ENCODE peak calls at places on chromosomes 6 and 20, in eight cellular contexts. E, F, Q, K, W, J, C and O are unnamed samples.

GRCh38 chr6:22809380-22809779 is 240.0 kb downstream of the HDGFL1 start:
- DNase-seq in W (no peak), Q (no peak), J (no peak), K (no peak), C (no peak), E (no peak), F (no peak), O (no peak)

GRCh38 chr6:3195695-3196497 is 31.6 kb downstream of the TUBB2B start:
- DNase-seq in W (no peak), Q (no peak), F (no peak), E (peak; percentile 19), C (peak; percentile 44), K (no peak), J (no peak), O (no peak)

GRCh38 chr6:145756170-145756662 is 20.9 kb upstream of the EPM2A start:
- DNase-seq in F (no peak), Q (no peak), W (no peak), E (no peak), K (peak; percentile 51), J (peak; percentile 95), C (peak; percentile 95), O (no peak)

GRCh38 chr20:48169650-48170049 is 384.4 kb upstream of the SULF2 start:
- DNase-seq in J (no peak), E (no peak), Q (no peak), K (no peak), W (no peak), C (no peak), F (no peak), O (peak; percentile 56)

GRCh38 chr6:55777461-55777860 is 97.9 kb downstream of the BMP5 start:
- DNase-seq in F (no peak), Q (no peak), E (no peak), W (no peak), J (peak; percentile 41), C (peak; percentile 75), K (no peak), O (no peak)

GRCh38 chr6:37127961-37128862 is 41.7 kb upstream of the PIM1 start:
- DNase-seq in W (no peak), C (peak; percentile 83), F (peak; percentile 36), E (no peak), K (no peak), Q (peak; percentile 23), J (peak; percentile 51), O (no peak)

GRCh38 chr6:157596886-157597285 is 215.9 kb downstream of the ZDHHC14 start:
- DNase-seq in K (no peak), C (no peak), F (no peak), Q (no peak), J (no peak), E (no peak), W (no peak), O (no peak)

GRCh38 chr20:1274485-1275313 is 8.6 kb downstream of the SNPH start:
- DNase-seq in F (no peak), W (no peak), K (no peak), Q (no peak), J (no peak), E (no peak), C (no peak), O (no peak)

GRCh38 chr6:33007831-33008395 is 1.5 kb downstream of the HLA-DOA start:
- DNase-seq in E (no peak), J (no peak), Q (no peak), K (no peak), F (no peak), W (no peak), C (no peak), O (no peak)

GRCh38 chr20:11880694-11881093 is 37.0 kb upstream of the BTBD3 start:
- DNase-seq in W (no peak), E (no peak), F (no peak), C (no peak), Q (no peak), J (peak; percentile 90), K (no peak), O (no peak)

GRCh38 chr20:53718142-53718481 is 124.5 kb upstream of the ZNF217 start:
- DNase-seq in C (no peak), K (no peak), J (no peak), W (no peak), Q (no peak), E (no peak), F (no peak), O (no peak)

GRCh38 chr6:150857062-150857905 is 8.2 kb upstream of the MTHFD1L start:
- DNase-seq in C (peak; percentile 99), F (no peak), E (peak; percentile 72), J (peak; percentile 92), K (no peak), W (no peak), Q (no peak), O (no peak)

GRCh38 chr20:57594092-57594911 is 25.9 kb downstream of the ZBP1 start:
- DNase-seq in E (peak; percentile 12), K (peak; percentile 43), J (peak; percentile 30), Q (peak; percentile 63), W (peak; percentile 74), C (peak; percentile 21), F (peak; percentile 61), O (no peak)

GRCh38 chr6:126341126-126341525 is 1.2 kb downstream of the CENPW start:
- DNase-seq in W (no peak), K (no peak), E (no peak), F (no peak), C (no peak), Q (no peak), J (no peak), O (no peak)

GRCh38 chr20:58981564-58982364 is 708 bp downstream of the NELFCD start:
- DNase-seq in F (no peak), Q (peak; percentile 55), W (no peak), C (peak; percentile 25), J (peak; percentile 33), E (no peak), K (peak; percentile 36), O (no peak)

GRCh38 chr6:56593801-56594318 is 48.8 kb downstream of the DST start:
- DNase-seq in E (no peak), K (no peak), F (no peak), Q (peak; percentile 92), C (peak; percentile 50), W (no peak), J (peak; percentile 34), O (no peak)

GRCh38 chr6:99330159-99330558 is 19.3 kb downstream of the FAXC start:
- DNase-seq in Q (peak; percentile 94), W (no peak), C (peak; percentile 79), E (peak; percentile 52), J (peak; percentile 81), F (peak; percentile 29), K (peak; percentile 58), O (no peak)

GRCh38 chr6:139236105-139236504 is 55.7 kb downstream of the TXLNB start:
- DNase-seq in C (no peak), F (no peak), J (no peak), E (no peak), K (no peak), Q (no peak), W (no peak), O (no peak)

GRCh38 chr6:134080171-134080795 is 27.9 kb upstream of the SLC2A12 start:
- DNase-seq in F (no peak), E (no peak), W (no peak), J (peak; percentile 85), C (no peak), K (no peak), Q (peak; percentile 51), O (no peak)

GRCh38 chr6:138339024-138339423 is 38.7 kb upstream of the SMIM28 start:
- DNase-seq in C (no peak), Q (no peak), K (no peak), J (peak; percentile 35), E (no peak), F (no peak), W (no peak), O (no peak)

GRCh38 chr6:136783495-136784270 is 8.6 kb downstream of the MAP3K5 start:
- DNase-seq in J (no peak), K (no peak), W (peak; percentile 69), E (no peak), C (no peak), F (peak; percentile 51), Q (peak; percentile 82), O (no peak)

GRCh38 chr6:26422329-26422728 is 18.0 kb upstream of the BTN3A3 start:
- DNase-seq in W (no peak), J (no peak), E (no peak), C (no peak), Q (no peak), K (no peak), F (no peak), O (no peak)

GRCh38 chr6:34489229-34489805 is 23.4 kb downstream of the PACSIN1 start:
- DNase-seq in W (no peak), J (no peak), Q (no peak), K (no peak), E (no peak), F (no peak), C (no peak), O (no peak)

GRCh38 chr6:34465551-34466241 is at the start of gene PACSIN1:
- DNase-seq in J (peak; percentile 39), K (no peak), E (no peak), W (no peak), C (no peak), Q (no peak), F (peak; percentile 35), O (peak; percentile 14)

GRCh38 chr6:2765896-2766766 is 938 bp downstream of the WRNIP1 start:
- DNase-seq in J (peak; percentile 60), F (peak; percentile 67), Q (peak; percentile 64), K (peak; percentile 45), C (no peak), W (peak; percentile 75), E (no peak), O (no peak)

GRCh38 chr20:41256516-41256915 is 61.0 kb downstream of the ZHX3 start:
- DNase-seq in C (no peak), J (no peak), F (no peak), Q (no peak), K (no peak), W (no peak), E (no peak), O (no peak)
- TF ChIP-seq CTCF in C (no peak), J (no peak), F (no peak), Q (no peak), K (no peak), W (no peak), E (no peak), O (no peak)

GRCh38 chr6:41561386-41561785 is 15.2 kb downstream of the FOXP4 start:
- DNase-seq in K (peak; percentile 36), C (no peak), E (no peak), J (no peak), Q (no peak), W (no peak), F (no peak), O (no peak)
- H3K4me3 ChIP-seq in K (no peak overlapping the region), C (no peak overlapping the region), E (no peak overlapping the region), J (no peak overlapping the region), Q (no peak overlapping the region), W (peak overlapping the region; percentile 54), F (peak overlapping the region; percentile 57), O (no peak overlapping the region)

DNA sequence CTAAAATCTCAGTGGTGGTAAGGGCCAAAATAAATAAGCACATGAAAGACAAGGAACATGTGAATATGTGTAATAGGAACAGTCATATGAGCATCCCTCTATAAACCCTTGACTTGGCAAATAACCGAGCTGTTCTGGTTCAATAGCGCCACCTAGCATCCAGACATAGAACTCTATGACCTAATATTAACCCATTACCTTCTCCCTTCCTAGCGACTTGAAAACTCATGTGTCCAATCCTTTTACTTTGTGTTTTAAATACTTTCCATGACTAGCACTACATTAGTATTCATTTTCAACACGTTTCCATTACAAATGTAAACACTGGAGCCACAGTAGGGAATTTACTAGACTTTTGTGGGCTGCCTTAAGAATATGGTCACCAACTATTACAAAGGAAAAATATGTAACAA is 279.7 kb downstream of the UST start:
- DNase-seq in K (peak; percentile 57), C (peak; percentile 97), W (no peak), F (no peak), E (peak; percentile 70), Q (peak; percentile 55), J (peak; percentile 80), O (peak; percentile 80)
- TF ChIP-seq CTCF in K (peak; percentile 74), C (peak; percentile 85), W (peak; percentile 40), F (peak; percentile 19), E (peak; percentile 78), Q (peak; percentile 36), J (peak; percentile 62), O (peak; percentile 50)

GRCh38 chr6:79076160-79076559 is 1.9 kb downstream of the PHIP start:
- DNase-seq in J (peak; percentile 20), F (no peak), W (no peak), C (peak; percentile 23), E (no peak), K (no peak), Q (peak; percentile 17), O (no peak)
- H3K4me3 ChIP-seq in J (peak overlapping the region; percentile 61), F (peak overlapping the region; percentile 90), W (peak overlapping the region; percentile 78), C (peak overlapping the region; percentile 54), E (peak overlapping the region; percentile 72), K (peak overlapping the region; percentile 96), Q (peak overlapping the region; percentile 89), O (peak overlapping the region; percentile 84)